ENCODE peak calls at places on chromosomes 4 and X, in four cellular contexts. P is NCI-H2081 treated with DMSO at 0.1 percent for 48 hours, C is GM19239, E is D341Med. W is an unnamed sample.

GRCh38 chr4:69858683-69859082 is 1.3 kb downstream of the SULT1E1 start:
- DNase-seq in E (peak; percentile 17), P (no peak), C (no peak), W (no peak)

GRCh38 chrX:12814434-12814833 is 23.2 kb downstream of the PRPS2 start:
- DNase-seq in C (peak; percentile 4), E (peak; percentile 24), P (peak; percentile 2), W (peak; percentile 67)

GRCh38 chr4:155690044-155690837 is 23.6 kb downstream of the GUCY1A1 start:
- DNase-seq in P (no peak), C (no peak), E (no peak), W (no peak)

GRCh38 chrX:153628129-153628528 is 18.9 kb upstream of the DUSP9 start:
- DNase-seq in P (no peak), C (no peak), E (no peak), W (no peak)

GRCh38 chr4:98113005-98113404 is 30.3 kb downstream of the STPG2 start:
- DNase-seq in C (no peak), P (no peak), E (peak; percentile 80), W (peak; percentile 23)

GRCh38 chrX:135605906-135606305 is 85.4 kb downstream of the INTS6L start:
- DNase-seq in C (no peak), P (no peak), E (no peak), W (no peak)

GRCh38 chrX:19888419-19888879 is 1.0 kb upstream of the SH3KBP1 start:
- DNase-seq in P (no peak), E (peak; percentile 60), C (no peak), W (peak; percentile 58)

GRCh38 chrX:153903238-153903980 is 1.1 kb upstream of the AVPR2 start:
- DNase-seq in E (no peak), C (no peak), P (no peak), W (no peak)

GRCh38 chrX:36480441-36480990 is 527.6 kb upstream of the FAM47C start:
- DNase-seq in E (no peak), C (no peak), P (no peak), W (no peak)

GRCh38 chr4:168881754-168882153 is 128.3 kb downstream of the CBR4 start:
- DNase-seq in C (no peak), E (no peak), P (no peak), W (no peak)

GRCh38 chr4:25403699-25404098 is 26.6 kb downstream of the ANAPC4 start:
- DNase-seq in E (no peak), P (no peak), C (no peak), W (no peak)

GRCh38 chrX:154731881-154732280 is 19.0 kb downstream of the GAB3 start:
- DNase-seq in P (no peak), C (no peak), E (no peak), W (no peak)

GRCh38 chr4:78560296-78560963 is 8.9 kb downstream of the ANXA3 start:
- DNase-seq in E (no peak), P (no peak), C (no peak), W (no peak)

GRCh38 chr4:76300012-76300411 is 6.5 kb upstream of the STBD1 start:
- DNase-seq in P (no peak), E (no peak), C (no peak), W (no peak)

GRCh38 chr4:83129258-83129657 is 14.7 kb upstream of the PLAC8 start:
- DNase-seq in E (no peak), C (no peak), P (no peak), W (no peak)

GRCh38 chr4:4860803-4861591 is 1.5 kb downstream of the MSX1 start:
- DNase-seq in E (no peak), P (no peak), C (no peak), W (peak; percentile 53)

GRCh38 chr4:177855543-177856197 is 413.4 kb upstream of the AGA start:
- DNase-seq in E (no peak), C (no peak), P (no peak), W (no peak)

GRCh38 chr4:180372671-180373070 is 1870.5 kb upstream of the TENM3 start:
- DNase-seq in P (no peak), C (no peak), E (no peak), W (no peak)

GRCh38 chr4:15077969-15078368 is 75.7 kb downstream of the CPEB2 start:
- DNase-seq in E (no peak), P (no peak), C (no peak), W (no peak)

GRCh38 chr4:18075823-18076433 is 54.4 kb upstream of the LCORL start:
- DNase-seq in E (peak; percentile 79), P (no peak), C (no peak), W (no peak)

GRCh38 chr4:129545599-129546278 is 449.8 kb downstream of the C4orf33 start:
- DNase-seq in C (no peak), E (no peak), P (no peak), W (no peak)

GRCh38 chr4:183971938-183972490 is 66.9 kb downstream of the STOX2 start:
- DNase-seq in E (no peak), P (no peak), C (no peak), W (no peak)

GRCh38 chrX:147803948-147804347 is 107.8 kb upstream of the FMR1 start:
- DNase-seq in P (no peak), C (peak; percentile 4), E (peak; percentile 32), W (peak; percentile 1)

GRCh38 chr4:110620352-110621327 is 2.2 kb downstream of the PITX2 start:
- DNase-seq in P (no peak), C (no peak), E (no peak), W (no peak)

GRCh38 chr4:113646456-113646809 is 115.1 kb downstream of the CAMK2D start:
- DNase-seq in E (no peak), P (no peak), C (no peak), W (no peak)

GRCh38 chrX:72676465-72676864 is 37.6 kb downstream of the PHKA1 start:
- DNase-seq in P (no peak), C (no peak), E (no peak), W (no peak)

GRCh38 chrX:101362757-101363156 is 14.2 kb upstream of the TIMM8A start:
- DNase-seq in C (no peak), P (no peak), E (no peak), W (no peak)

GRCh38 chrX:34546366-34546765 is 110.7 kb downstream of the TMEM47 start:
- DNase-seq in C (no peak), E (no peak), P (no peak), W (no peak)

GRCh38 chrX:37423864-37424569 is 74.9 kb downstream of the PRRG1 start:
- DNase-seq in C (no peak), E (no peak), P (no peak), W (no peak)

GRCh38 chr4:81136161-81136910 is 78.7 kb downstream of the PRKG2 start:
- DNase-seq in P (no peak), E (no peak), C (no peak), W (no peak)

GRCh38 chrX:110418220-110418856 is 59.7 kb downstream of the RTL9 start:
- DNase-seq in P (no peak), E (peak; percentile 43), C (no peak), W (no peak)

GRCh38 chr4:85398276-85398675 is 76.7 kb upstream of the ARHGAP24 start:
- DNase-seq in E (no peak), P (no peak), C (no peak), W (no peak)

GRCh38 chr4:150960818-150961217 is 54.3 kb downstream of the LRBA start:
- DNase-seq in C (no peak), E (peak; percentile 68), P (no peak), W (no peak)

W was measured in B cell.